ENCODE peak calls at places on chromosomes 11 and 22, in six cellular contexts. P is small intestine, U is osteoblast, N is neural progenitor cell, A is fibroblast of lung, V is thyroid gland. Z is an unnamed sample.

GRCh38 chr11:117281159-117281558 is 10.0 kb upstream of the BACE1-AS start:
- DNase-seq in V (no peak), A (peak; percentile 93), N (no peak), U (peak; percentile 93), P (no peak), Z (peak; percentile 74)

GRCh38 chr11:12973529-12974181 is 35.5 kb upstream of the RASSF10 start:
- DNase-seq in A (no peak), P (peak; percentile 49), N (no peak), V (peak; percentile 45), U (no peak), Z (peak; percentile 9)

GRCh38 chr11:123707606-123708205 is 33.8 kb downstream of the ZNF202 start:
- DNase-seq in V (peak; percentile 67), P (peak; percentile 77), N (peak; percentile 79), A (peak; percentile 75), U (peak; percentile 80), Z (peak; percentile 90)

GRCh38 chr11:62925745-62926668 is 4.8 kb upstream of the CHRM1 start:
- DNase-seq in V (no peak), A (no peak), U (no peak), P (no peak), N (peak; percentile 58), Z (peak; percentile 34)

GRCh38 chr11:77602385-77603105 is 12.8 kb downstream of the AQP11 start:
- DNase-seq in U (peak; percentile 88), A (peak; percentile 83), N (no peak), V (peak; percentile 19), P (peak; percentile 94), Z (peak; percentile 90)

GRCh38 chr11:66267379-66268209 is 845 bp upstream of the RAB1B start:
- DNase-seq in N (peak; percentile 93), A (peak; percentile 88), P (peak; percentile 82), U (peak; percentile 98), V (peak; percentile 88), Z (peak; percentile 95)

GRCh38 chr11:58998480-58999290 is 59.4 kb downstream of the GLYATL1 start:
- DNase-seq in N (no peak), U (no peak), P (no peak), A (no peak), V (no peak), Z (no peak)

GRCh38 chr22:39106326-39106725 is 9.3 kb downstream of the APOBEC3H start:
- DNase-seq in N (no peak), U (no peak), P (no peak), V (no peak), A (no peak), Z (no peak)

GRCh38 chr11:95498731-95499396 is 267.9 kb upstream of the SESN3 start:
- DNase-seq in P (no peak), N (peak; percentile 89), A (no peak), V (no peak), U (no peak), Z (no peak)

GRCh38 chr22:49904040-49904369 is 14.2 kb downstream of the ALG12 start:
- DNase-seq in N (no peak), V (no peak), U (no peak), P (no peak), A (no peak), Z (no peak)

GRCh38 chr11:77421041-77421723 is 52.7 kb downstream of the PAK1 start:
- DNase-seq in P (no peak), U (no peak), A (no peak), N (no peak), V (no peak), Z (no peak)

GRCh38 chr22:45163074-45163416 is 680 bp upstream of the NUP50 start:
- DNase-seq in U (peak; percentile 81), V (peak; percentile 32), A (peak; percentile 53), P (peak; percentile 36), N (peak; percentile 65), Z (peak; percentile 57)

GRCh38 chr11:33957304-33957917 is 65.5 kb upstream of the LMO2 start:
- DNase-seq in N (no peak), U (no peak), A (no peak), P (no peak), V (no peak), Z (no peak)

GRCh38 chr11:11022126-11022730 is 164.4 kb upstream of the ZBED5 start:
- DNase-seq in P (peak; percentile 19), U (no peak), V (no peak), A (peak; percentile 52), N (no peak), Z (peak; percentile 78)

GRCh38 chr11:44989831-44990566 is 39.3 kb upstream of the TP53I11 start:
- DNase-seq in V (no peak), U (no peak), N (no peak), P (no peak), A (no peak), Z (no peak)

GRCh38 chr11:2351701-2352100 is 25.4 kb upstream of the CD81 start:
- DNase-seq in V (no peak), U (no peak), A (no peak), N (no peak), P (no peak), Z (no peak)
- H3K9me3 ChIP-seq in V (no peaks in the 10 kb centered on the region), U (peaks cover 6% of the 10 kb centered on the region), A (no peaks in the 10 kb centered on the region), N (no peaks in the 10 kb centered on the region), P (no peaks in the 10 kb centered on the region), Z (peaks cover 35% of the 10 kb centered on the region)

DNA sequence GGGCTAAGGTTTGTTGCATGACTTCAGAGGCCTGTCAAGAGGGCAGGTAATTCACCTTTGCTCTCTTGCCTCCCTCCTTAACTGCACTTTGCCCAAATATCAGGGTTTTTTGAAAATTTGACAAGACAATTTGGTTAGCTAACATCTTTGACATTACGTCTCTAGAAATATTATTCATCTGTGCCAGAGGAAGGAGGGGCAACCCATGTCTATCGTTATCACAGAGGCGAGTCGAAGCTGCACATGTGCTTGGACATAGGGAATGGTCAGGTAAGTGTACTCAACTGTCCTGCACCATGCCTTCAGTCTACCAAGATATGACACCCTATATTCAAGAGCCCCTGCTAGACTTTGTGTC is 3.7 kb downstream of the AKIP1 start:
- DNase-seq in N (no peak), V (no peak), U (no peak), P (no peak), A (no peak), Z (no peak)
- H3K4me3 ChIP-seq in N (no peak overlapping the region), V (no peak overlapping the region), U (no peak overlapping the region), P (no peak overlapping the region), A (no peak overlapping the region), Z (no peak overlapping the region)

GRCh38 chr22:47434336-47435203 is 672.1 kb downstream of the TBC1D22A start:
- DNase-seq in U (no peak), V (no peak), P (no peak), A (peak; percentile 67), N (no peak), Z (no peak)

GRCh38 chr22:47437636-47438035 is 675.2 kb downstream of the TBC1D22A start:
- DNase-seq in A (no peak), U (no peak), V (no peak), P (no peak), N (no peak), Z (no peak)

GRCh38 chr22:47435826-47436225 is 673.4 kb downstream of the TBC1D22A start:
- DNase-seq in A (no peak), N (no peak), V (no peak), P (no peak), U (no peak), Z (no peak)

GRCh38 chr22:47435204-47435487 is 672.7 kb downstream of the TBC1D22A start:
- DNase-seq in N (no peak), A (no peak), U (no peak), V (no peak), P (no peak), Z (no peak)

DNA sequence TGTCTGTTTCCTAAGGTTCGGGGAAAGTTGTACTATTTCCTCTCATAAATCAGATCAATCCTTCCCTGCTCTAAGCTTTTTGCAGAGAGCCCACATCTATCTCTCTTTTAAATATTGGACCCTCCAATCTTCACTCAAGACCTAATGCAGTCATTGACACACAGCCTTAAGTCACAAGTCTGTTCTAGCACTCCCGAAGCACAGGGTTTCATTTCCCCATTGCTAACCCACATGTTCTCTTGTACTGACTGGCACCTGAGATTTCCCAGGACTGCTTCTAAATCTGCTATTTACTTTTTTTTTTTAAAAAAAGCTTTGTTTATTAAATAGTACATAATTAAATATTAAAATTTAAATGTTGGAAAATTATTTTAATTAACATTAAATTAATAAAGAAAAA is 674.7 kb downstream of the TBC1D22A start:
- DNase-seq in P (no peak), U (no peak), A (no peak), V (no peak), N (no peak), Z (no peak)
- H3K9me3 ChIP-seq in P (no peaks in the 10 kb centered on the region), U (peaks cover 2% of the 10 kb centered on the region), A (no peaks in the 10 kb centered on the region), V (no peaks in the 10 kb centered on the region), N (peaks cover 19% of the 10 kb centered on the region), Z (peaks cover 16% of the 10 kb centered on the region)

DNA sequence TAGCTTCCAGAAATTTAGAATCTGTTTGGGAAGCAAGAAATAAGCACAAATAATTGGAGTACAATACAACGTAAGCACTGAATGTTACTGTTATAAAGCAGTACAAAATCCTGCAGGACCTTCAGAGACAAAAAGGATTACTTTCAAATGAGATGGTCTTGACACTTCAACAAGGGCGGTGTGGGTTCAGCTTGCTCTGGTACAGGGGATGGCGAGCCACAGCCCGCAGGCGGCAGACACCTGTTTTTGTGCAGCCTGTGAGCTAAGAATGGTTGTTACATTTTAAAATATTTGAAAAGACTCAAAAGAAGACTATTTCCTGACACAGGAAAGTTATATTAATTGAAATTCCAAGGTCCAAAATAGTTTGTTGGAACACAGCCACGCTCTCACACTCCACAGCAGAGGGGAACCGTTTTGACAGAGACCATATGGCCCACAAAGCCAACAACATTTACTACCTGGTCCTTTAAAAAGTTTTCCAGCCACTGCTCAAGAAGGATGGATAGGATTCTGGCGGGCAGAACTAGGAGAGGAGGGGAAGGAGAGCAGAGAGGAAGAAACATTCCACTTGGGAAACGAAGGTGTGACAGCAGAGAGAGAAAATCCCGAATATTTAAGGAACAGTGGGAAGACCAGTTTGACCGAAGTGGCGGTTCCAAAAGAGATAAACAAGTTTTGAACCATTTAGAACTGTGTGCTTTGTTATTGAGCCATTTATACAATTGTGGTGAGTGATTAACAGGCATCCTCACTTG is 6.3 kb downstream of the PRDM10 start:
- DNase-seq in N (no peak), V (no peak), P (no peak), A (peak; percentile 12), U (no peak), Z (no peak)
- H3K4me3 ChIP-seq in N (no peak overlapping the region), V (no peak overlapping the region), P (no peak overlapping the region), A (no peak overlapping the region), U (no peak overlapping the region), Z (no peak overlapping the region)

GRCh38 chr11:70934999-70935768 is 317.2 kb downstream of the SHANK2 start:
- DNase-seq in U (no peak), N (no peak), P (no peak), V (no peak), A (no peak), Z (peak; percentile 13)
- H3K9me3 ChIP-seq in U (peaks cover 1% of the 10 kb centered on the region), N (no peaks in the 10 kb centered on the region), P (no peaks in the 10 kb centered on the region), V (no peaks in the 10 kb centered on the region), A (no peaks in the 10 kb centered on the region), Z (peaks cover under 1% of the 10 kb centered on the region)

GRCh38 chr11:64262271-64263002 is 11.1 kb downstream of the PLCB3 start:
- DNase-seq in P (no peak), U (peak; percentile 60), N (no peak), A (no peak), V (no peak), Z (no peak)
- H3K4me3 ChIP-seq in P (no peak overlapping the region), U (no peak overlapping the region), N (no peak overlapping the region), A (no peak overlapping the region), V (no peak overlapping the region), Z (no peak overlapping the region)

GRCh38 chr11:134580635-134581025 is 168.6 kb upstream of the B3GAT1 start:
- DNase-seq in N (no peak), U (no peak), V (peak; percentile 71), A (no peak), P (no peak), Z (no peak)
- H3K9me3 ChIP-seq in N (no peaks in the 10 kb centered on the region), U (no peaks in the 10 kb centered on the region), V (no peaks in the 10 kb centered on the region), A (no peaks in the 10 kb centered on the region), P (no peaks in the 10 kb centered on the region), Z (no peaks in the 10 kb centered on the region)

Z was measured in adipocyte.